ENCODE peak calls at places on chromosomes 2 and 18, in nine cellular contexts. U, P, G, X, V, Z, W, Q and M are unnamed samples.
A peak's percentile ranks its signal among the peaks of the same experiment; 100 is the strongest.

GRCh38 chr2:218284106-218284811 is 8.0 kb downstream of the TMBIM1 start:
- DNase-seq in Z (peak; percentile 53), P (no peak), Q (no peak), W (no peak), X (no peak), V (no peak), G (peak; percentile 63), U (no peak), M (no peak)

GRCh38 chr2:46227022-46227421 is 70.2 kb upstream of the EPAS1 start:
- DNase-seq in Z (no peak), U (no peak), X (no peak), V (no peak), Q (no peak), P (no peak), G (no peak), W (no peak), M (no peak)

GRCh38 chr2:232113821-232114220 is 152.3 kb downstream of the DIS3L2 start:
- DNase-seq in G (no peak), V (no peak), W (no peak), P (no peak), Q (no peak), X (no peak), Z (no peak), U (no peak), M (no peak)

GRCh38 chr18:76528477-76529432 is 33.7 kb upstream of the ZNF516 start:
- DNase-seq in X (no peak), P (no peak), W (no peak), Q (no peak), Z (peak; percentile 29), V (peak; percentile 33), G (no peak), U (peak; percentile 9), M (peak; percentile 82)

GRCh38 chr2:119491776-119492525 is 32.3 kb downstream of the SCTR start:
- DNase-seq in X (no peak), Z (peak; percentile 83), G (no peak), P (no peak), Q (no peak), V (no peak), W (no peak), U (peak; percentile 85), M (no peak)

GRCh38 chr2:4020153-4020552 is 316.8 kb downstream of the DCDC2C start:
- DNase-seq in X (no peak), Z (no peak), Q (no peak), G (no peak), W (no peak), U (no peak), P (no peak), V (no peak), M (no peak)

GRCh38 chr2:233857511-233858118 is 3.3 kb upstream of the HJURP start:
- DNase-seq in V (no peak), Q (peak; percentile 26), X (peak; percentile 23), G (peak; percentile 69), Z (peak; percentile 52), P (no peak), W (no peak), U (peak; percentile 41), M (no peak)

GRCh38 chr2:73985318-73986084 is 791 bp downstream of the TET3 start:
- DNase-seq in G (peak; percentile 78), W (no peak), Z (peak; percentile 34), U (no peak), V (no peak), X (peak; percentile 57), P (peak; percentile 65), Q (no peak), M (peak; percentile 75)

GRCh38 chr2:171883275-171883893 is 10.7 kb downstream of the SLC25A12 start:
- DNase-seq in Z (no peak), U (no peak), X (no peak), Q (peak; percentile 30), P (no peak), G (no peak), W (no peak), V (no peak), M (no peak)

GRCh38 chr18:52617931-52618330 is 277.9 kb downstream of the DCC start:
- DNase-seq in Q (no peak), X (no peak), W (no peak), U (no peak), Z (no peak), G (no peak), V (no peak), P (no peak), M (no peak)

GRCh38 chr2:204988836-204989235 is 443.6 kb downstream of the PARD3B start:
- DNase-seq in G (no peak), P (no peak), Q (no peak), Z (no peak), X (no peak), U (no peak), V (no peak), W (no peak), M (no peak)

GRCh38 chr2:237350070-237350469 is 63.9 kb downstream of the COL6A3 start:
- DNase-seq in V (no peak), Z (no peak), Q (no peak), W (no peak), G (no peak), X (no peak), P (no peak), U (no peak), M (no peak)

GRCh38 chr2:238635637-238636036 is 208.9 kb downstream of the ASB1 start:
- DNase-seq in G (no peak), P (no peak), X (no peak), Z (no peak), W (no peak), U (peak; percentile 36), Q (no peak), V (no peak), M (no peak)

GRCh38 chr2:126881591-126881990 is 17.1 kb upstream of the TEX51 start:
- DNase-seq in X (no peak), P (no peak), Q (no peak), G (no peak), V (no peak), W (no peak), U (no peak), Z (no peak), M (no peak)

GRCh38 chr2:217919204-217919603 is 83.6 kb downstream of the TNS1 start:
- DNase-seq in Q (no peak), P (no peak), Z (no peak), X (no peak), W (no peak), G (no peak), V (no peak), U (no peak), M (no peak)

GRCh38 chr2:158993030-158993429 is 24.6 kb downstream of the TANC1 start:
- DNase-seq in Z (no peak), X (no peak), W (no peak), G (no peak), U (no peak), Q (no peak), V (no peak), P (no peak), M (no peak)

GRCh38 chr2:222930862-222931261 is 70.0 kb downstream of the ACSL3 start:
- DNase-seq in Q (no peak), V (no peak), Z (no peak), P (no peak), G (no peak), U (no peak), W (no peak), X (no peak), M (no peak)